ENCODE peak calls at places on chromosomes 5 and 9, in six cellular contexts. B is CD4-positive, alpha-beta memory T cell; R is cardiac muscle cell; P is left ventricle myocardium inferior; C is endothelial cell of umbilical vein; V is tibial nerve. D is an unnamed sample. For H3K4me1, the result is how much of the 10 kb centered on the place peaks cover.

GRCh38 chr5:168779333-168779732 is 200.2 kb upstream of the PANK3 start:
- DNase-seq in P (no peak), B (no peak), C (no peak), R (no peak), V (no peak), D (no peak)

GRCh38 chr9:123727332-123727731 is 202.6 kb downstream of the DENND1A start:
- DNase-seq in V (no peak), B (no peak), P (no peak), R (peak), C (no peak), D (no peak)

GRCh38 chr5:68147659-68148058 is 67.9 kb upstream of the PIK3R1 start:
- DNase-seq in C (no peak), R (no peak), P (no peak), B (no peak), V (no peak), D (no peak)

GRCh38 chr9:114792396-114792795 is 13.4 kb downstream of the TNFSF15 start:
- DNase-seq in V (no peak), C (no peak), P (no peak), B (no peak), R (no peak), D (no peak)

GRCh38 chr5:135999396-136000139 is 29.2 kb upstream of the TGFBI start:
- DNase-seq in R (peak), P (no peak), C (peak), V (no peak), B (no peak), D (no peak)

GRCh38 chr9:112078432-112078831 is 96.7 kb downstream of the SUSD1 start:
- DNase-seq in R (no peak), C (no peak), B (no peak), P (no peak), V (no peak), D (no peak)

GRCh38 chr5:57442080-57442839 is 40.4 kb downstream of the ACTBL2 start:
- DNase-seq in P (no peak), C (peak), V (no peak), R (peak), B (no peak), D (no peak)

GRCh38 chr5:149588947-149589346 is 7.6 kb downstream of the ARHGEF37 start:
- DNase-seq in C (no peak), R (no peak), B (no peak), V (no peak), P (no peak), D (no peak)

GRCh38 chr9:134629586-134630392 is 11.8 kb upstream of the COL5A1 start:
- DNase-seq in P (peak), B (no peak), C (no peak), R (no peak), V (no peak), D (no peak)

DNA sequence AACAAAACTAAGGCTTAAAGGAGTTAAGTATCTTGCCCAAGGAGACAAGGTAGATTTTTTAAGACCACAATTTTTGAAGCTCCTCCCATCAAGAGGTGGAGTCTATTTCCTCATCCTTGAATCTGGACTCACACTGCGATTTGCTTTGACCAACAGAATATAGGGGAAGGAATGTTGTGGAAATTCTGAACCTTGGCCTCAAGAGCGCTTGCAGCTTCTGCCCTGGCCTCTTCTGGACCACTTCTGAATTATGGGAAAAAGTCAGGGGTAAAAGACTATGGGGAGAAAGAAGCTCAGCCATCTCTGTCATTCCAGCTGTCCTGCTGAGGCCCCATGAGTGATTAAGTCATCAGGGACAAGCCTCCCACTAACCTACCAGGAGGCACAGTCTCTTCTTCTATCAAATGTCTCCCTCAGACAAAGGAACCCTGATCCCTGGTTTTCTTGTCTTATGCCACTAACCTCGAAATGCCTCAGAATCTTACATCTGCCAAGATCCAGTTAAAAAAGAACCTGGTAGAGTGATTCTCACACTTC is 25.9 kb downstream of the MAPKAP1 start:
- DNase-seq in C (no peak), R (no peak), P (no peak), V (no peak), B (no peak), D (no peak)
- H3K27ac ChIP-seq in C (no peak), R (no peak), P (no peak), V (no peak), B (no peak), D (no peak)

DNA sequence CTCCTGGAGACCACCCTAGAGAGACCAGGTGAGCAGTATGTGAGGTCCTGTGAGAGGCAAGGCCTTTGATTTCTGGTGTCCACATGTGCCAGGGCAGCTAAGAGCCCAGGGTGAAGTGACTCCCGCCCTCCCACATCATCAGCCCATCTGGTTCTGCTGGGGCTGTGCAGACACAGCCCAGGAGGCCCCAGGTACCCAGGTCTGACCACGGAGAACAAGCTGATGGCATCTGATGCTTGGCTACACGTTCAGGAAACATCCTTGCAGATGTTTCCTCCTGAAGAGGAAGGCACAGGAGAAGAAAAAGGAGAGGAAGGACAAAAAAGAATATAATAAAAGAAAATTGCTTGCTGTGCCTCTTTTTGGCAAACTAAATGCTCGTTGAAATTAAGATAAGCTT is 225.8 kb downstream of the PAX5 start:
- DNase-seq in B (no peak), V (no peak), C (no peak), P (no peak), R (no peak), D (no peak)
- H3K4me1 ChIP-seq in B (under half), V (under half), C (under half), P (under half), R (under half), D (under half)

GRCh38 chr5:80389575-80389974 is 18.3 kb upstream of the ZFYVE16 start:
- DNase-seq in R (no peak), B (no peak), P (peak), C (no peak), V (peak), D (no peak)
- H3K27ac ChIP-seq in R (no peak), B (no peak), P (no peak), C (no peak), V (no peak), D (no peak)

DNA sequence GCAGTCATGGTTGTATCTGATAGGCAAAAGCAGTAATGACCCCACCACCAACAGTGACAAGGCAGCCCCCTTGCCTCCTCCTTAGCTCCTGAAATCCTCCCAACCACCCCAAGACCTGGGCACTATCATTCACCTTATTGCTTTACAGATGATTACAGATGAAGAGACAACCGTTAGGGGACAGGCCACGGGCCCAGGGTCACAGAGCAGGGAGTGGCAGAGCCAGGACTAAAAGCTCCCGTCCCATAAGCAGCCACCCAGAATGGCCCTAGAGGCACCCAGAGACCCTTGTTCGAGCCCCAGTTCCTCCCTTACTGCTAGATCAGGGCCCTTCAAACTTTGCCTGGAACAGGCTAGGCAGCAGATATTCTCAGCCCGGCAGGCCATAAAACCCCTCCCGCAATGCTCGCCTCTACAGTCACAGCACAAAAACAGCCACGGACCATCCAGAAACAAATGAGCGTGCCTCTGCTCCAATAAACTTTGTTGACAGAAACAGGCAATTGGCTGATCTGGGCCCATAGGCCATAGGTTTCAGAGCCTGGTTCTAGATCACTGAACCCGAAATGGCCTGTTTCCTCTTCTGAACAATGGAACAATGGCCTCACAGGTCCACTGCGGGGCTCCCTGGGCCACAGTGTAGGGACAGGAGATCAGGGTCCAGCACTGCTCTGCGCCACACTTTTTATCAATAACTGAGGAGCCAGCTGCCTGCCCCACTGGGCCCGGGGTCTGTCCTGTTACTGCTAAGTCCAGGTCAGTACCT is 67.0 kb downstream of the LRSAM1 start:
- DNase-seq in B (no peak), V (no peak), R (no peak), P (no peak), C (peak), D (no peak)
- H3K4me1 ChIP-seq in B (under half), V (under half), R (under half), P (under half), C (under half), D (under half)

GRCh38 chr9:556675-557074 is 284.8 kb upstream of the DMRT1 start:
- DNase-seq in R (no peak), P (no peak), V (no peak), C (no peak), B (no peak), D (no peak)
- H3K27ac ChIP-seq in R (no peak), P (no peak), V (no peak), C (no peak), B (no peak), D (no peak)

GRCh38 chr9:29200650-29201049 is 1627.4 kb upstream of the C9orf72 start:
- DNase-seq in C (no peak), R (no peak), P (no peak), B (no peak), V (no peak), D (no peak)
- H3K4me1 ChIP-seq in C (under half), R (under half), P (under half), B (under half), V (under half), D (under half)

GRCh38 chr9:113375057-113376023 is 1.4 kb downstream of the HDHD3 start:
- DNase-seq in P (no peak), B (no peak), V (no peak), R (no peak), C (no peak), D (no peak)
- H3K27ac ChIP-seq in P (no peak), B (no peak), V (no peak), R (no peak), C (no peak), D (no peak)

DNA sequence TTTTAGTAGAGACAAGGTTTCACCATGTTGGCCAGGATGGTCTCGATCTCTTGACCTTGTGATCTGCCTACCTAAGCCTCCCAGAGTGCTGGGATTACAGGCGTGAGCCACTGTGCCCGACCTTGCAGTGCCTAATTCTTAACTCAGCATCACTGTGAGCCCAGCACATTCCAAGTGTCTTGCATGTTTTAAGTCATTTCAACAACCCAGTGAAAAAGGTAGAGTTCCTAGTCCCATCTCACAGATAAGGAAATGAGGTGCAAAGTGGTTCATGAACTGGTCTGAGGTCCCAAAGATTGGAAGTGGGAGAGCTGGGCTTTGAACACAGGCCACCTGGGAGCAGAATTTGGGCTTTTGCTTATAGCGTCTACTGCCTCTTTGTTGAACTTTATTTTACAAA is 68.0 kb downstream of the ZNF366 start:
- DNase-seq in P (no peak), V (no peak), R (no peak), C (no peak), B (no peak), D (no peak)
- H3K4me1 ChIP-seq in P (half or more), V (under half), R (under half), C (under half), B (under half), D (under half)

D was measured in thoracic aorta.